ENCODE peak calls at places on chromosome 3, in eight cellular contexts. One of them, this sample, is unnamed.

GRCh38 chr3:187497037-187497436 is 128.9 kb downstream of the RTP4 start:
- DNase-seq in cardiac muscle cell: no peak
- DNase-seq in heart left ventricle: no peak
- DNase-seq in PC-3: no peak
- DNase-seq in testis: no peak
- DNase-seq in psoas muscle: no peak
- DNase-seq in CD4-positive, CD25-positive, alpha-beta regulatory T cell: no peak
- DNase-seq in neuronal stem cell: no peak
- DNase-seq in this sample: no peak

GRCh38 chr3:182083112-182083511 is 371.4 kb downstream of the SOX2 start:
- DNase-seq in cardiac muscle cell: no peak
- DNase-seq in heart left ventricle: no peak
- DNase-seq in PC-3: peak; percentile 26
- DNase-seq in testis: no peak
- DNase-seq in psoas muscle: no peak
- DNase-seq in CD4-positive, CD25-positive, alpha-beta regulatory T cell: no peak
- DNase-seq in neuronal stem cell: no peak
- DNase-seq in this sample: no peak

GRCh38 chr3:122668930-122669730 is 11.5 kb upstream of the PARP14 start:
- DNase-seq in cardiac muscle cell: no peak
- DNase-seq in heart left ventricle: no peak
- DNase-seq in PC-3: peak; percentile 95
- DNase-seq in testis: no peak
- DNase-seq in psoas muscle: no peak
- DNase-seq in CD4-positive, CD25-positive, alpha-beta regulatory T cell: peak; percentile 76
- DNase-seq in neuronal stem cell: no peak
- DNase-seq in this sample: no peak

GRCh38 chr3:108493862-108494261 is 16.5 kb downstream of the MYH15 start:
- DNase-seq in cardiac muscle cell: no peak
- DNase-seq in heart left ventricle: peak; percentile 48
- DNase-seq in PC-3: peak; percentile 72
- DNase-seq in testis: no peak
- DNase-seq in psoas muscle: no peak
- DNase-seq in CD4-positive, CD25-positive, alpha-beta regulatory T cell: no peak
- DNase-seq in neuronal stem cell: no peak
- DNase-seq in this sample: no peak

GRCh38 chr3:23448998-23449537 is 245.9 kb downstream of the UBE2E2 start:
- DNase-seq in cardiac muscle cell: no peak
- DNase-seq in heart left ventricle: no peak
- DNase-seq in PC-3: no peak
- DNase-seq in testis: no peak
- DNase-seq in psoas muscle: no peak
- DNase-seq in CD4-positive, CD25-positive, alpha-beta regulatory T cell: no peak
- DNase-seq in neuronal stem cell: no peak
- DNase-seq in this sample: no peak

GRCh38 chr3:102979682-102980378 is 545.0 kb downstream of the ZPLD1 start:
- DNase-seq in cardiac muscle cell: no peak
- DNase-seq in heart left ventricle: peak; percentile 85
- DNase-seq in PC-3: peak; percentile 79
- DNase-seq in testis: peak; percentile 57
- DNase-seq in psoas muscle: peak; percentile 78
- DNase-seq in CD4-positive, CD25-positive, alpha-beta regulatory T cell: no peak
- DNase-seq in neuronal stem cell: no peak
- DNase-seq in this sample: peak; percentile 90

GRCh38 chr3:125116311-125117069 is 60.7 kb upstream of the HEG1 start:
- DNase-seq in cardiac muscle cell: peak; percentile 26
- DNase-seq in heart left ventricle: no peak
- DNase-seq in PC-3: peak; percentile 74
- DNase-seq in testis: peak; percentile 69
- DNase-seq in psoas muscle: no peak
- DNase-seq in CD4-positive, CD25-positive, alpha-beta regulatory T cell: no peak
- DNase-seq in neuronal stem cell: no peak
- DNase-seq in this sample: no peak

GRCh38 chr3:195035345-195036202 is 235.4 kb downstream of the XXYLT1 start:
- DNase-seq in cardiac muscle cell: no peak
- DNase-seq in heart left ventricle: no peak
- DNase-seq in PC-3: no peak
- DNase-seq in testis: no peak
- DNase-seq in psoas muscle: no peak
- DNase-seq in CD4-positive, CD25-positive, alpha-beta regulatory T cell: no peak
- DNase-seq in neuronal stem cell: no peak
- DNase-seq in this sample: no peak

GRCh38 chr3:130700541-130700940 is 46.1 kb downstream of the PIK3R4 start:
- DNase-seq in cardiac muscle cell: no peak
- DNase-seq in heart left ventricle: no peak
- DNase-seq in PC-3: no peak
- DNase-seq in testis: no peak
- DNase-seq in psoas muscle: no peak
- DNase-seq in CD4-positive, CD25-positive, alpha-beta regulatory T cell: no peak
- DNase-seq in neuronal stem cell: no peak
- DNase-seq in this sample: no peak

GRCh38 chr3:146446026-146446425 is 23.3 kb downstream of the PLSCR2 start:
- DNase-seq in cardiac muscle cell: no peak
- DNase-seq in heart left ventricle: no peak
- DNase-seq in PC-3: no peak
- DNase-seq in testis: no peak
- DNase-seq in psoas muscle: no peak
- DNase-seq in CD4-positive, CD25-positive, alpha-beta regulatory T cell: no peak
- DNase-seq in neuronal stem cell: no peak
- DNase-seq in this sample: no peak

GRCh38 chr3:10198761-10199688 is 34.3 kb downstream of the IRAK2 start:
- DNase-seq in cardiac muscle cell: no peak
- DNase-seq in heart left ventricle: peak; percentile 49
- DNase-seq in PC-3: peak; percentile 88
- DNase-seq in testis: no peak
- DNase-seq in psoas muscle: no peak
- DNase-seq in CD4-positive, CD25-positive, alpha-beta regulatory T cell: peak; percentile 89
- DNase-seq in neuronal stem cell: no peak
- DNase-seq in this sample: no peak

GRCh38 chr3:37457392-37458065 is 283.1 kb upstream of the LRRFIP2 start:
- DNase-seq in cardiac muscle cell: peak; percentile 30
- DNase-seq in heart left ventricle: no peak
- DNase-seq in PC-3: no peak
- DNase-seq in testis: no peak
- DNase-seq in psoas muscle: no peak
- DNase-seq in CD4-positive, CD25-positive, alpha-beta regulatory T cell: no peak
- DNase-seq in neuronal stem cell: no peak
- DNase-seq in this sample: no peak

GRCh38 chr3:14889943-14890342 is 57.4 kb upstream of the NR2C2 start:
- DNase-seq in cardiac muscle cell: no peak
- DNase-seq in heart left ventricle: no peak
- DNase-seq in PC-3: no peak
- DNase-seq in testis: no peak
- DNase-seq in psoas muscle: no peak
- DNase-seq in CD4-positive, CD25-positive, alpha-beta regulatory T cell: no peak
- DNase-seq in neuronal stem cell: no peak
- DNase-seq in this sample: no peak

GRCh38 chr3:127735767-127736693 is 63.3 kb downstream of the ABTB1 start:
- DNase-seq in cardiac muscle cell: no peak
- DNase-seq in heart left ventricle: no peak
- DNase-seq in PC-3: peak; percentile 54
- DNase-seq in testis: peak; percentile 58
- DNase-seq in psoas muscle: no peak
- DNase-seq in CD4-positive, CD25-positive, alpha-beta regulatory T cell: no peak
- DNase-seq in neuronal stem cell: no peak
- DNase-seq in this sample: no peak

DNA sequence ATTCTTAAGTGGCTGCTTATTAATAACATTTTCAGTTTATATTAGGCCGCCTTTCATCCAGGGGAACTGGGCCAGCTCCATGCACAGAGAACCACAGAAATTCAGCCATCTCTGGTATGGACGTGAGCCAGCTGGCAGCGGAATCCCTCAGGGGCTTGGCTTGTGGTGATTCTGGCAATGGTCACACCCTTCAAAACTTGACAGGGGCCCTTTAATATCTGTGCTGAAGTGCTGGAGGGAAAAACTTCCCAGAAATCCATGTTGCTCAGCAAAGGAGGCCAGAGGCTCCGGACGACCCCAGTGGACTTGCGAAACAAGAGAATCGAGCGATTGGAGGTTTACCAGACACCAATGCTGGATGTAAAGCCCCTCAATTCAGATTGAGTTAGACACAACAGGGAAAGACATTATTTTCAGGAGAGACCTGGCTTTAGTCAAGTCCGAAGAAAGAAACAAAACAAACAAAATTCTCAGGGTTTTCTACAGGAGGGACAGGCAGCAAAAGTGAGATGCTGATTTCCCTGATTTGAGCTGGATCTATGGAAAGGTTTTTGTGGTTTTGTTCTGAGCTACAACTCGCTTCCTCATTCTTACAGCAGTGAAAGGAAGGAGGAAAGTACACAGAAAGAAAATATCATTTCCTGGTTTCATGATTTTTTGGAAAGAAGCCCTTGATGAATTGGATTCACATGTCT is 11.1 kb downstream of the PRICKLE2 start:
- DNase-seq in cardiac muscle cell: no peak
- DNase-seq in heart left ventricle: peak; percentile 87
- DNase-seq in PC-3: no peak
- DNase-seq in testis: peak; percentile 44
- DNase-seq in psoas muscle: peak; percentile 74
- DNase-seq in CD4-positive, CD25-positive, alpha-beta regulatory T cell: no peak
- DNase-seq in neuronal stem cell: no peak
- DNase-seq in this sample: peak; percentile 87
- H3K27ac ChIP-seq in cardiac muscle cell: no peak overlapping the region
- H3K27ac ChIP-seq in heart left ventricle: peak overlapping the region; percentile 62
- H3K27ac ChIP-seq in PC-3: no peak overlapping the region
- H3K27ac ChIP-seq in testis: peak overlapping the region; percentile 32
- H3K27ac ChIP-seq in psoas muscle: peak overlapping the region; percentile 63
- H3K27ac ChIP-seq in CD4-positive, CD25-positive, alpha-beta regulatory T cell: no peak overlapping the region
- H3K27ac ChIP-seq in neuronal stem cell: no peak overlapping the region
- H3K27ac ChIP-seq in this sample: peak overlapping the region; percentile 81

GRCh38 chr3:138638641-138639040 is 30.1 kb downstream of the FAIM start:
- DNase-seq in cardiac muscle cell: no peak
- DNase-seq in heart left ventricle: no peak
- DNase-seq in PC-3: no peak
- DNase-seq in testis: no peak
- DNase-seq in psoas muscle: no peak
- DNase-seq in CD4-positive, CD25-positive, alpha-beta regulatory T cell: no peak
- DNase-seq in neuronal stem cell: no peak
- DNase-seq in this sample: no peak

GRCh38 chr3:138640537-138640936 is 32.0 kb downstream of the FAIM start:
- DNase-seq in cardiac muscle cell: no peak
- DNase-seq in heart left ventricle: no peak
- DNase-seq in PC-3: peak; percentile 16
- DNase-seq in testis: no peak
- DNase-seq in psoas muscle: no peak
- DNase-seq in CD4-positive, CD25-positive, alpha-beta regulatory T cell: no peak
- DNase-seq in neuronal stem cell: no peak
- DNase-seq in this sample: no peak

GRCh38 chr3:138646008-138646407 is 37.4 kb downstream of the FAIM start:
- DNase-seq in cardiac muscle cell: no peak
- DNase-seq in heart left ventricle: no peak
- DNase-seq in PC-3: no peak
- DNase-seq in testis: no peak
- DNase-seq in psoas muscle: no peak
- DNase-seq in CD4-positive, CD25-positive, alpha-beta regulatory T cell: no peak
- DNase-seq in neuronal stem cell: no peak
- DNase-seq in this sample: no peak

GRCh38 chr3:138642927-138643253 is 34.3 kb downstream of the FAIM start:
- DNase-seq in cardiac muscle cell: no peak
- DNase-seq in heart left ventricle: no peak
- DNase-seq in PC-3: no peak
- DNase-seq in testis: no peak
- DNase-seq in psoas muscle: no peak
- DNase-seq in CD4-positive, CD25-positive, alpha-beta regulatory T cell: no peak
- DNase-seq in neuronal stem cell: no peak
- DNase-seq in this sample: no peak

DNA sequence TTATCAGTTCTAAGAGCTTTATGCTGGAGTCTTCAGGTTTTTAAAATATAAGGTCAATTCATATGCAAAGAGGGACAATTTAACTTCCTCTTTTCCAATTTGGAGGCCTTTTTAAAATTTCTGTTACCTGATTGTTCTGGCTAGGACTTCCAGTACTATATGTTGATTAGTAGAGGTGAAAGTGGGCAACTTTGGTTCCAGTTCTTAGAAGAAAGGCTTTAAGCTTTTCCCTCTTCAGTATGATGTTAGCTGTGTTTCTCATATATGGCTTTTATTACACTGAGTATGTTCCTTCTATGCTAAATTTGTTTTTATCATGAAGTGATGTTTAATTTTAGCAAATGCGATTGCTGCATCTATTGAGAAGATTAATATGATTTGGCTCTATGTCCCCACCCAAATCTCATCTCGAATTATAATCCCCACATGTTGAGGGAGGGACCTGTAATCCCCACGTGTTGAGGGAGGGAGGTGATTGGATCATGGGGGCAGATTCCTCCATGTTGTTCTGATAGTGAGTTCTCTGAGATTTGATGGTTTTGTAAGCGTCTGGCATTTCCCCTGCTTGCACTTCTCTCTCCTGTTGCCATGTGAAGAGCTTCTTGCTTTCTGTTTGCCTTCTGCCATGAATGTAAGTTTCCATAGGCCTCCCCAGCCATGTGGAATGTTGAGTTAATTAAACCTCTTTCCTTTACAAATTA is 33.8 kb downstream of the FAIM start:
- DNase-seq in cardiac muscle cell: no peak
- DNase-seq in heart left ventricle: no peak
- DNase-seq in PC-3: no peak
- DNase-seq in testis: no peak
- DNase-seq in psoas muscle: no peak
- DNase-seq in CD4-positive, CD25-positive, alpha-beta regulatory T cell: no peak
- DNase-seq in neuronal stem cell: no peak
- DNase-seq in this sample: no peak
- H3K4me1 ChIP-seq in cardiac muscle cell: no peaks in the 10 kb centered on the region
- H3K4me1 ChIP-seq in heart left ventricle: no peaks in the 10 kb centered on the region
- H3K4me1 ChIP-seq in PC-3: no peaks in the 10 kb centered on the region
- H3K4me1 ChIP-seq in testis: no peaks in the 10 kb centered on the region
- H3K4me1 ChIP-seq in psoas muscle: no peaks in the 10 kb centered on the region
- H3K4me1 ChIP-seq in CD4-positive, CD25-positive, alpha-beta regulatory T cell: no peaks in the 10 kb centered on the region
- H3K4me1 ChIP-seq in neuronal stem cell: no peaks in the 10 kb centered on the region
- H3K4me1 ChIP-seq in this sample: no peaks in the 10 kb centered on the region

GRCh38 chr3:140050396-140050795 is 115.4 kb downstream of the CLSTN2 start:
- DNase-seq in cardiac muscle cell: no peak
- DNase-seq in heart left ventricle: no peak
- DNase-seq in PC-3: no peak
- DNase-seq in testis: no peak
- DNase-seq in psoas muscle: no peak
- DNase-seq in CD4-positive, CD25-positive, alpha-beta regulatory T cell: no peak
- DNase-seq in neuronal stem cell: no peak
- DNase-seq in this sample: no peak
- H3K27ac ChIP-seq in cardiac muscle cell: no peak overlapping the region
- H3K27ac ChIP-seq in heart left ventricle: no peak overlapping the region
- H3K27ac ChIP-seq in PC-3: no peak overlapping the region
- H3K27ac ChIP-seq in testis: no peak overlapping the region
- H3K27ac ChIP-seq in psoas muscle: no peak overlapping the region
- H3K27ac ChIP-seq in CD4-positive, CD25-positive, alpha-beta regulatory T cell: no peak overlapping the region
- H3K27ac ChIP-seq in neuronal stem cell: no peak overlapping the region
- H3K27ac ChIP-seq in this sample: no peak overlapping the region

DNA sequence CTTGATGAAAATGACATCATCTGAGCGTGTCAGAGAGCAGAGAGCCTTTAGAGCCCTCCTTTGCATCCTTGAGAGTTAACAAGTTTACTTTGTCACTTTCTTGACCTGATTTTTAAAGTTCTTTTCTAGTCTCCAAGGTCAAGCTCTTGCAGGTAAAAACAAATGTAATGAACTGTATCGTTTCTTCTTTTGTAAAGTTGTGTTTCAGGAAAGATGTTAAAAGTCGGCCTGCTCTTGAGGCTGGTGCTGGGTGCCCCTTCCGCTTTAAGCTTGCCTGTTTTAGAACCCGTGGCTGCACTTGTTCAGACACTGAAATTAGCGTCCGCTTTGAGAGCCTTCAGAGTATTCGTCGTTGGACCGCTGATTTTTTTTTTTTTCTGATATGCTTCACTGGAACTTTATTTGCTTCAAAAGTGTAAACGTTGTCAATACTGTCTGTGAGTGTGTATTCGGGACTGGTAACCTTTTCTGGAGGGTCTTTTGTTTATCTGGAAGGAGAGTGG is 52.6 kb upstream of the ULK4 start:
- DNase-seq in cardiac muscle cell: no peak
- DNase-seq in heart left ventricle: no peak
- DNase-seq in PC-3: peak; percentile 31
- DNase-seq in testis: peak; percentile 35
- DNase-seq in psoas muscle: no peak
- DNase-seq in CD4-positive, CD25-positive, alpha-beta regulatory T cell: peak; percentile 58
- DNase-seq in neuronal stem cell: no peak
- DNase-seq in this sample: no peak
- H3K4me1 ChIP-seq in cardiac muscle cell: no peaks in the 10 kb centered on the region
- H3K4me1 ChIP-seq in heart left ventricle: peaks cover 30% of the 10 kb centered on the region
- H3K4me1 ChIP-seq in PC-3: peaks cover 26% of the 10 kb centered on the region
- H3K4me1 ChIP-seq in testis: peaks cover 27% of the 10 kb centered on the region
- H3K4me1 ChIP-seq in psoas muscle: peaks cover 30% of the 10 kb centered on the region
- H3K4me1 ChIP-seq in CD4-positive, CD25-positive, alpha-beta regulatory T cell: peaks cover 26% of the 10 kb centered on the region
- H3K4me1 ChIP-seq in neuronal stem cell: peaks cover 3% of the 10 kb centered on the region
- H3K4me1 ChIP-seq in this sample: no peaks in the 10 kb centered on the region

This sample was measured in aorta.